ENCODE peak calls at places on chromosomes 5 and 9, in eight cellular contexts. T is H7; J is AG04450; L is astrocyte of the spinal cord; I is heart right ventricle; Q is NCI-H1105 treated with DMSO at 0.1 percent for 48 hours; G is CD8-positive, alpha-beta T cell; O is activated naive CD4-positive, alpha-beta T cell treated with anti-CD3 and anti-CD28 coated beads for 36 hours. N is an unnamed sample.

GRCh38 chr5:27702339-27702820 is 664.0 kb upstream of the CDH9 start:
- DNase-seq in T (no peak), J (no peak), L (peak; percentile 86), I (no peak), Q (peak; percentile 45), G (no peak), O (no peak), N (peak; percentile 42)

GRCh38 chr5:54738118-54738972 is 220.8 kb downstream of the SNX18 start:
- DNase-seq in T (no peak), J (no peak), L (no peak), I (peak; percentile 60), Q (no peak), G (no peak), O (no peak), N (no peak)

GRCh38 chr9:100020121-100020780 is 78.5 kb downstream of the ERP44 start:
- DNase-seq in T (no peak), J (no peak), L (peak; percentile 50), I (no peak), Q (no peak), G (no peak), O (no peak), N (no peak)

GRCh38 chr5:178641711-178642110 is 14.9 kb upstream of the CLK4 start:
- DNase-seq in T (no peak), J (no peak), L (no peak), I (no peak), Q (no peak), G (no peak), O (no peak), N (no peak)

GRCh38 chr9:36992501-36993316 is 41.4 kb downstream of the PAX5 start:
- DNase-seq in T (no peak), J (no peak), L (no peak), I (no peak), Q (no peak), G (no peak), O (no peak), N (no peak)

GRCh38 chr9:99531313-99531712 is 290.4 kb upstream of the NR4A3 start:
- DNase-seq in T (no peak), J (no peak), L (no peak), I (no peak), Q (no peak), G (no peak), O (no peak), N (no peak)

GRCh38 chr5:168780888-168781287 is 201.7 kb upstream of the PANK3 start:
- DNase-seq in T (no peak), J (no peak), L (no peak), I (no peak), Q (no peak), G (no peak), O (no peak), N (no peak)

GRCh38 chr9:8208465-8208864 is 408.9 kb upstream of the DMAC1 start:
- DNase-seq in T (no peak), J (no peak), L (peak; percentile 71), I (no peak), Q (no peak), G (no peak), O (no peak), N (peak; percentile 68)

GRCh38 chr5:115600771-115601170 is 1.5 kb downstream of the TICAM2 start:
- DNase-seq in T (no peak), J (no peak), L (peak; percentile 50), I (no peak), Q (no peak), G (no peak), O (no peak), N (no peak)

GRCh38 chr9:133842721-133843227 is 104.6 kb upstream of the SARDH start:
- DNase-seq in T (peak; percentile 64), J (no peak), L (no peak), I (no peak), Q (no peak), G (no peak), O (no peak), N (no peak)

GRCh38 chr5:172586118-172587060 is 54.7 kb upstream of the NEURL1B start:
- DNase-seq in T (peak; percentile 77), J (no peak), L (no peak), I (no peak), Q (no peak), G (no peak), O (no peak), N (no peak)